ENCODE peak calls at places on chromosome 10, in seven cellular contexts. D, W, Z, E, J, V and R are unnamed samples. For H3K4me1, the result is how much of the 10 kb centered on the place peaks cover.

GRCh38 chr10:97540669-97541500 is 31.7 kb upstream of the ANKRD2 start:
- DNase-seq in J (peak), V (peak), W (no peak), Z (no peak), D (no peak), E (no peak), R (no peak)

GRCh38 chr10:122348512-122348911 is 26.0 kb upstream of the PLEKHA1 start:
- DNase-seq in W (no peak), V (no peak), Z (no peak), D (no peak), J (no peak), E (no peak), R (no peak)

GRCh38 chr10:14126697-14127440 is 203.9 kb downstream of the FRMD4A start:
- DNase-seq in W (peak), D (no peak), V (no peak), J (no peak), E (no peak), Z (no peak), R (no peak)

GRCh38 chr10:114311023-114311422 is 72.0 kb downstream of the VWA2 start:
- DNase-seq in W (no peak), E (no peak), Z (no peak), D (no peak), V (no peak), J (no peak), R (no peak)

GRCh38 chr10:11448545-11449244 is 162.8 kb downstream of the USP6NL start:
- DNase-seq in J (no peak), W (no peak), D (no peak), V (no peak), E (no peak), Z (no peak), R (no peak)

GRCh38 chr10:47294057-47294456 is 5.9 kb upstream of the GDF10 start:
- DNase-seq in V (no peak), W (no peak), E (no peak), J (no peak), D (peak), Z (no peak), R (no peak)

GRCh38 chr10:85148693-85149640 is 820.6 kb downstream of the CCSER2 start:
- DNase-seq in V (no peak), Z (no peak), D (no peak), J (no peak), E (no peak), W (no peak), R (no peak)

GRCh38 chr10:36256166-36256565 is 614.1 kb upstream of the FZD8 start:
- DNase-seq in W (no peak), E (no peak), Z (peak), D (no peak), V (no peak), J (no peak), R (no peak)

GRCh38 chr10:103481974-103482531 is 3.0 kb upstream of the CALHM3 start:
- DNase-seq in V (no peak), E (peak), J (no peak), W (peak), Z (peak), D (no peak), R (no peak)

GRCh38 chr10:66786705-66787104 is 139.1 kb upstream of the LRRTM3 start:
- DNase-seq in W (no peak), E (no peak), Z (no peak), V (no peak), J (no peak), D (no peak), R (no peak)

GRCh38 chr10:1577371-1577770 is 160.0 kb downstream of the ADARB2 start:
- DNase-seq in V (no peak), Z (no peak), D (no peak), E (no peak), W (no peak), J (no peak), R (no peak)

GRCh38 chr10:73871915-73872710 is 2.2 kb downstream of the CAMK2G start:
- DNase-seq in D (no peak), Z (peak), J (no peak), E (peak), V (no peak), W (no peak), R (no peak)

GRCh38 chr10:450463-450862 is 239.0 kb downstream of the DIP2C start:
- DNase-seq in W (no peak), E (no peak), D (no peak), V (no peak), J (no peak), Z (no peak), R (no peak)

GRCh38 chr10:91171485-91171884 is 49.0 kb upstream of the PCGF5 start:
- DNase-seq in Z (no peak), J (no peak), D (no peak), E (no peak), V (no peak), W (no peak), R (no peak)

GRCh38 chr10:47358457-47358856 is 10.3 kb downstream of the RBP3 start:
- DNase-seq in W (no peak), V (no peak), Z (no peak), J (no peak), E (no peak), D (no peak), R (no peak)

GRCh38 chr10:26031300-26031699 is 97.3 kb downstream of the MYO3A start:
- DNase-seq in D (no peak), V (no peak), J (no peak), E (no peak), Z (no peak), W (no peak), R (no peak)

GRCh38 chr10:80357000-80357803 is 621 bp downstream of the DYDC2 start:
- DNase-seq in D (no peak), V (no peak), E (peak), W (peak), J (no peak), Z (peak), R (no peak)

GRCh38 chr10:61779950-61780659 is 117.4 kb downstream of the CABCOCO1 start:
- DNase-seq in W (peak), E (no peak), J (peak), Z (peak), V (peak), D (no peak), R (no peak)

GRCh38 chr10:9342865-9343450 is 1288.5 kb downstream of the GATA3 start:
- DNase-seq in Z (peak), W (peak), E (no peak), D (no peak), V (no peak), J (no peak), R (no peak)

GRCh38 chr10:62742447-62743105 is 61.9 kb upstream of the ADO start:
- DNase-seq in E (no peak), J (no peak), V (no peak), Z (no peak), W (no peak), D (no peak), R (no peak)

GRCh38 chr10:108290823-108291222 is 1126.3 kb upstream of the SORCS1 start:
- DNase-seq in D (no peak), W (no peak), E (no peak), V (no peak), Z (no peak), J (no peak), R (no peak)

GRCh38 chr10:28815681-28816080 is 138.4 kb downstream of the BAMBI start:
- DNase-seq in V (no peak), E (no peak), J (no peak), Z (no peak), W (no peak), D (no peak), R (no peak)

GRCh38 chr10:10141983-10142382 is 875.7 kb upstream of the CELF2 start:
- DNase-seq in J (no peak), Z (no peak), D (no peak), E (no peak), V (no peak), W (no peak), R (no peak)

GRCh38 chr10:8059191-8059936 is 4.9 kb downstream of the GATA3 start:
- DNase-seq in Z (no peak), D (no peak), E (no peak), W (peak), V (no peak), J (no peak), R (no peak)

DNA sequence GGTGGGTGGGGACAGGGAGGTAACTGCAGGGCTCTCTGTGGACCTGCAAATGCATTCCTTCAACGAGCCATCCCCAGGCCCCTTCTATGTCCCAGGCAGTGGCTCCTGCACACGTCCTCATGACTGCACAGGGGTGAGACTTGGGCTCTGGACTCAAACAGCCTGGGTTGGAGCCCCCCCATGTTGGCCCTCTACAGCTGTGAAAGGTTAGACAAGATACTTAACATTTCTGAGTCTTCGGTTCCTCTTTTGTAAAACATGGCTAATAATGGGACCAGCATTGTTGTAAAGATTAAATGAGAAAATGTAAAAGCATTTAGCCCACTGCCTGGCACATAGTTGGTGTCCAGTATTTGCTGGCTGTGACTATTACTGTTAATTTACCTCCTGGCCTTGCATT is 41.8 kb downstream of the CHST3 start:
- DNase-seq in E (no peak), J (no peak), Z (no peak), D (no peak), V (no peak), W (no peak), R (no peak)
- H3K4me1 ChIP-seq in E (under half), J (under half), Z (under half), D (under half), V (under half), W (under half), R (half or more)

GRCh38 chr10:3380392-3381050 is 207.9 kb upstream of the PITRM1 start:
- DNase-seq in E (no peak), D (no peak), V (no peak), Z (no peak), J (no peak), W (no peak), R (no peak)
- H3K4me1 ChIP-seq in E (under half), D (under half), V (under half), Z (under half), J (under half), W (under half), R (under half)

DNA sequence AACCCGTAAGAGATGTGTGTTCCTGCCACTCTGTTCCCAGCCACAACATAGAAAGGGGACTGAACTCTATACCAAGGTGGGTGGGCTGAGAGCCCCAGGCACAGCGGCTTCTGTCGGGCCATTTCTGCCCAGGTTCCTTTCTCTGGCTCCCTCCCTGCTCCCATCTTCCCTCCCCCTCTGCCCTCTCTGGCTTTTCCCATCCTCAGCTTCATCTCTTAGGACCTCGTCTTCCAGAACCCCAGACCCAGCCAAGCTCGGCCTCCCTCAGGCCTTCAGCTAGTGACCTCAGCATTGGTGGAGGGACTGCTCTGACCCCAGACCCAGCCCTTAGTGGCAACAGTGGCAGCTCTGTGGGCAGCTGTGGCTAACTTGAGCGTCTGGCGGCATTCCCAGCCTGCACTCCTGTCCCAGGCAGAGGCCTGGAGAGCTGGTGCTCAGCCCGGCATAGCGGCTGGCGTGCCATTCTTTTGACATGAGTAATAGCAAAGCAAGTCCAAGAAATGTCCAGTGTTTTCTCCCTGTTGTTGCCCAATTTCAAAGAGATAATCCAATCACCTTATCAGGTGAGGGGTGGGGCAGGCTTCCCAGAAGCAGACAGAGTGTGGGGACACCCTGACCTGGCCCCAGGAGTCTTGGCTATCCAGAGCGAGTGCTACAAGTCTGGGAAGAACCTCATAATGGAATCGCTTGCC is 15.9 kb downstream of the PTPRE start:
- DNase-seq in V (peak), J (peak), D (peak), E (peak), Z (peak), W (peak), R (peak)
- H3K4me1 ChIP-seq in V (half or more), J (under half), D (under half), E (under half), Z (under half), W (under half), R (half or more)

DNA sequence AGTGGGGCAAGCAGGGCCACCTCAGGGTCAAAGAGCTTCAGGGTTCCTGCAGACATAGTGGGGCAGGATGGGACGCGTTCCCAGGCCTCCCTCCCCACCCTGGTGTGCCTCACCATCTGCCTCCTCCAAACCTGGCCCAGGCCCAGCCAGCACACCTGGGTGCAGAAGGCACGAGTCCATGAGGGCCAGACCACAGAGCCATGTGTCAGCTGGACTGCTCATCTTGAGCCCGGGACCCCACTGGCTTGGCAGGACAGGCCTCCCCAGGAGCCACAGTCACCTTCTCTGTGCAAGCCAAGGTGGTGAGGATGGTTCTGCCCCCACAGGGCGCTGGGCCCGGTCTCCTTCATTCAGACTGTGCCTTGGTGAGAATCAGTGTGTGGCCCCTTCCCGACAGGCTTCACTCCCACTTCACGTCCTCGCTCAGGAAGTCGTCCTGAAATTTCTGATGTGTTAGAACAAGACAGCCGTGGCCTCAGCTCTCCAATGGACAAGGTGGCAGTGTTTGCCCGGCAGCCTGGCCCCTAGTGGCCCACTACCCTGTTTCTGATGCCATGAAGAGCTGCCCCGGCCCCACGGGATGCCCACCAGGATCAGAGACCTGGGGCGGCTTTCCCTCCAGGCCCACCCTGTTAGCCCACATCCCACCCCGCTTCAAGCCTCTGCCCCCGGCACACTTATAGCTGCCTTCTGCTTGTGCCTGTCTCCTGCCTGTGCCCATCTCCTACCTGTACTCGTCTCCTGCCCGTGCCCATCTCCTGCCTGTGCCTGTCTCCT is 59.6 kb upstream of the EBF3 start:
- DNase-seq in V (no peak), W (no peak), J (no peak), D (no peak), E (no peak), Z (peak), R (no peak)
- H3K4me1 ChIP-seq in V (under half), W (under half), J (under half), D (under half), E (under half), Z (under half), R (under half)

DNA sequence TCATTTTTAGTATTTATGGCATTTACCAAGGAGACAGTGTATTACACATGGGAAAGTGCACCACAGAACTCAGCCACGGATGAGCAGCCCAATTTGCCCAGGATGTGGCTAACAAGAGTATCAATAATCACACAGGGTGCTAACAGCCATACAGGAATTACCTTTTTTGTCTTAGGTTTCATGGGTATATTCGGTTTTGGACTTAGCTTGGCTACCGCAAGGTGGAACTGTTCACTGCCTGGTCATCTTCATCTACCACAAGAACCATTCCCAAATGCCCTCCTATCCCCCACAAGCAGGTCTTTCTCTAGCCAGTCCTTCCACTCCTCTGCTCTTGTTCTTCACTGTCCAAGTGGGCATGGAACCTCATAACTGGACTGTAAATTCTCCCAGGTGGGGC is 6.0 kb downstream of the PDLIM1 start:
- DNase-seq in D (no peak), V (no peak), E (no peak), J (no peak), W (no peak), Z (no peak), R (no peak)
- H3K4me1 ChIP-seq in D (under half), V (half or more), E (under half), J (half or more), W (half or more), Z (under half), R (half or more)

GRCh38 chr10:69408318-69409175 is 8.2 kb downstream of the TACR2 start:
- DNase-seq in J (peak), D (peak), E (peak), V (peak), Z (peak), W (peak), R (peak)
- H3K4me1 ChIP-seq in J (under half), D (under half), E (under half), V (under half), Z (under half), W (under half), R (half or more)

DNA sequence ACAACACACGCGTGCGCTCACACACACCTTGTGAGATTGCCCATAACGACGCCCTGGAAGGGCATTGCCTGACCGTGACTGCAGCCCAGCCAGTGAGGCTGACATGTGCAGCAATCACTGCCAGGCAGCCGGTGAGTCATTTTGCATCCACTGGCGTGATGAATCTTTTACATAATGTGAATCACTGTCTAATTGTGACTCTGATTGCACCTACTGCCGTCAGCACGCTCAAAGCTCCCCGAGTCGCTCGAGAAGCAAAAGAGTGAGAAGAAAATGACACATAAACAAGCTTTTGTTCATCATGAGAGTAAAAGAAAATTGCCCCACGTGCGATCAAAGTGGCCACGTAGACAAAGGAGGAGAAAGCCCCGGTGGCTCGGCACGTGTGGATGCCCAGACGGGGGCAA is 117.4 kb upstream of the PFKP start:
- DNase-seq in W (peak), J (no peak), D (no peak), V (no peak), E (no peak), Z (no peak), R (no peak)
- H3K4me1 ChIP-seq in W (under half), J (under half), D (under half), V (under half), E (under half), Z (under half), R (under half)

GRCh38 chr10:22623624-22624263 is 90.6 kb downstream of the PIP4K2A start:
- DNase-seq in E (no peak), W (no peak), J (no peak), V (no peak), Z (no peak), D (no peak), R (no peak)

GRCh38 chr10:22624289-22624738 is 90.1 kb downstream of the PIP4K2A start:
- DNase-seq in D (no peak), J (no peak), Z (peak), E (no peak), W (peak), V (no peak), R (no peak)

GRCh38 chr10:22628309-22628708 is 86.1 kb downstream of the PIP4K2A start:
- DNase-seq in E (no peak), J (no peak), W (no peak), V (no peak), Z (no peak), D (no peak), R (no peak)

GRCh38 chr10:22626784-22627183 is 87.6 kb downstream of the PIP4K2A start:
- DNase-seq in Z (no peak), W (no peak), D (no peak), E (no peak), J (no peak), V (no peak), R (no peak)

GRCh38 chr10:22625511-22626288 is 88.7 kb downstream of the PIP4K2A start:
- DNase-seq in V (no peak), E (no peak), D (no peak), J (no peak), Z (no peak), W (no peak), R (no peak)
- H3K4me1 ChIP-seq in V (under half), E (half or more), D (under half), J (under half), Z (under half), W (under half), R (half or more)